ENCODE peak calls at places on chromosome 12, in six cellular contexts. H is right atrium auricular region, Z is mammary epithelial cell, U is H9, P is uterus, V is heart left ventricle. W is an unnamed sample.

GRCh38 chr12:121792607-121793500 is 634 bp downstream of the RHOF start:
- DNase-seq in Z (no peak), V (peak; percentile 62), H (no peak), U (no peak), P (no peak), W (no peak)

GRCh38 chr12:3150820-3151590 is 73.8 kb downstream of the TSPAN9 start:
- DNase-seq in P (no peak), V (peak; percentile 28), H (no peak), Z (no peak), U (peak; percentile 61), W (peak; percentile 47)

GRCh38 chr12:79424109-79424721 is 266.5 kb downstream of the PAWR start:
- DNase-seq in P (no peak), Z (peak; percentile 88), H (no peak), U (no peak), V (no peak), W (peak; percentile 96)

GRCh38 chr12:124745891-124746570 is 117.6 kb downstream of the SCARB1 start:
- DNase-seq in U (peak; percentile 95), P (peak; percentile 95), Z (peak; percentile 77), H (peak; percentile 97), V (peak; percentile 96), W (peak; percentile 97)

GRCh38 chr12:1533205-1533601 is 61.2 kb downstream of the FBXL14 start:
- DNase-seq in P (no peak), U (peak; percentile 17), Z (no peak), H (no peak), V (no peak), W (peak; percentile 42)

GRCh38 chr12:114697246-114697716 is 13.3 kb upstream of the TBX3 start:
- DNase-seq in H (no peak), U (no peak), Z (no peak), V (no peak), P (no peak), W (no peak)

GRCh38 chr12:22539055-22539454 is 5.3 kb downstream of the C2CD5 start:
- DNase-seq in V (no peak), H (no peak), U (no peak), Z (no peak), P (no peak), W (no peak)

GRCh38 chr12:72011374-72011773 is 72.7 kb downstream of the TPH2 start:
- DNase-seq in V (no peak), P (no peak), H (no peak), U (no peak), Z (no peak), W (no peak)

GRCh38 chr12:18502422-18502821 is 235.4 kb downstream of the PLCZ1 start:
- DNase-seq in Z (no peak), V (no peak), U (no peak), P (no peak), H (no peak), W (no peak)

GRCh38 chr12:24561882-24562760 is 386.8 kb downstream of the BCAT1 start:
- DNase-seq in V (peak; percentile 66), H (peak; percentile 73), U (peak; percentile 87), P (peak; percentile 69), Z (peak; percentile 12), W (peak; percentile 59)

GRCh38 chr12:89098390-89099102 is 253.8 kb downstream of the DUSP6 start:
- DNase-seq in H (no peak), U (peak; percentile 89), P (no peak), Z (no peak), V (no peak), W (no peak)

GRCh38 chr12:87960557-87960956 is 68.6 kb downstream of the C12orf50 start:
- DNase-seq in U (no peak), P (no peak), H (no peak), V (no peak), Z (no peak), W (no peak)

GRCh38 chr12:32906407-32907165 is 10.0 kb upstream of the PKP2 start:
- DNase-seq in H (no peak), U (no peak), V (no peak), P (no peak), Z (no peak), W (no peak)

GRCh38 chr12:13241833-13242232 is 45.3 kb downstream of the EMP1 start:
- DNase-seq in V (no peak), P (no peak), H (no peak), U (no peak), Z (peak; percentile 61), W (no peak)

GRCh38 chr12:64039285-64039871 is 182.7 kb downstream of the KICS2 start:
- DNase-seq in H (no peak), Z (peak; percentile 52), P (no peak), U (no peak), V (no peak), W (peak; percentile 24)

GRCh38 chr12:102963796-102964195 is 6.3 kb downstream of the ASCL1 start:
- DNase-seq in V (no peak), H (no peak), U (no peak), P (no peak), Z (no peak), W (no peak)

GRCh38 chr12:102961488-102961801 is 4.0 kb downstream of the ASCL1 start:
- DNase-seq in P (no peak), V (no peak), U (no peak), Z (no peak), H (no peak), W (no peak)

GRCh38 chr12:102962986-102963385 is 5.5 kb downstream of the ASCL1 start:
- DNase-seq in H (no peak), Z (no peak), U (no peak), P (no peak), V (no peak), W (no peak)

GRCh38 chr12:102960766-102961487 is 3.5 kb downstream of the ASCL1 start:
- DNase-seq in H (no peak), V (no peak), Z (no peak), P (no peak), U (peak; percentile 58), W (no peak)

DNA sequence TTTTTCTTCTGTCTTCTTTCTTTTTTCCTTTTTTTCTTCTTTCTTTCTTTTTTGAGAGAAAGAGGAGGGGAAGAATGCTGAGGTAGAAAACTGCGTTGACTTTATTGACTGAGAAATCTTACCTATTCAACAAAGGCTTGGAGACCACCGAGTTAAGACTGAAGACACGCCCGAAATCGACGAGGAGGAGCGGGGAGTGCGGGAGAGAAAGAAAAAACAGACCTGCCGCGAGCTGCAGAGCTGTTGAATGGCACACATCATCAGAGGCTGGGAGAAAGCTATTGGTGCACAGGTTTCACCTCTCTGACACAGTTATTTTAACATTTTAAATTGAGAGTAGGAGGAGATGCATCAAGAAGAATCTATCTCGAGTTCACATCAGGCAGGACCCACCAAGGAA is 5.1 kb downstream of the ASCL1 start:
- DNase-seq in U (no peak), Z (no peak), P (no peak), V (no peak), H (no peak), W (no peak)
- H3K27me3 ChIP-seq in U (peaks cover 84% of the 10 kb centered on the region), Z (peaks cover 61% of the 10 kb centered on the region), P (peaks cover 4% of the 10 kb centered on the region), V (peaks cover 97% of the 10 kb centered on the region), H (peaks cover 11% of the 10 kb centered on the region), W (peaks cover 80% of the 10 kb centered on the region)

DNA sequence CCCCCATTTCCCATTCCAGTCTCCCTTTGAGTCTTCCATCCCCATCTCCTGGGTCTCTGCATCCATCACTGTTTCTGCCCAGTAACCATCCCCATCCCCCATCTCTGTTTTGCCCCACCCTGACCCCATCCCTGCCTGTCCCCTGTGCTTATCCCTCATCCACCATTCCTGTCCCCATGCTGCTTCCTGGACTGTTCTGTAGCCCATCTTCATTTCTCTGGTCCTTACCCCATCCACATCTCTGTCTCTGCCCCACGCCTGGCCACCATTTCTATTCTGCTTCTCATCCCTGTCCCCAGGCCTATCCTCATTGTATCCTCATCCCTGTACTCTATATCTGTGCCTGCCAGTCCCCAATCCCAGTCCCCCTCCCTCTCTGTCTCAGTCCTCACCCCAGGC is 4.2 kb downstream of the NXPH4 start:
- DNase-seq in U (no peak), H (no peak), Z (no peak), P (no peak), V (no peak), W (no peak)
- H3K27me3 ChIP-seq in U (peaks cover 77% of the 10 kb centered on the region), H (peaks cover 36% of the 10 kb centered on the region), Z (peaks cover 12% of the 10 kb centered on the region), P (peaks cover 27% of the 10 kb centered on the region), V (peaks cover 89% of the 10 kb centered on the region), W (peaks cover 7% of the 10 kb centered on the region)

GRCh38 chr12:52946334-52946733 is 2.6 kb upstream of the KRT18 start:
- DNase-seq in V (no peak), P (no peak), Z (peak; percentile 17), U (no peak), H (no peak), W (no peak)

GRCh38 chr12:52945389-52946232 is 3.3 kb upstream of the KRT18 start:
- DNase-seq in P (no peak), Z (peak; percentile 33), V (no peak), H (no peak), U (peak; percentile 96), W (peak; percentile 63)

GRCh38 chr12:52947738-52948423 is 1.0 kb upstream of the KRT18 start:
- DNase-seq in U (peak; percentile 68), Z (no peak), V (no peak), P (no peak), H (no peak), W (no peak)

GRCh38 chr12:52944683-52945388 is 4.1 kb upstream of the KRT18 start:
- DNase-seq in H (no peak), P (no peak), V (no peak), U (no peak), Z (no peak), W (no peak)

DNA sequence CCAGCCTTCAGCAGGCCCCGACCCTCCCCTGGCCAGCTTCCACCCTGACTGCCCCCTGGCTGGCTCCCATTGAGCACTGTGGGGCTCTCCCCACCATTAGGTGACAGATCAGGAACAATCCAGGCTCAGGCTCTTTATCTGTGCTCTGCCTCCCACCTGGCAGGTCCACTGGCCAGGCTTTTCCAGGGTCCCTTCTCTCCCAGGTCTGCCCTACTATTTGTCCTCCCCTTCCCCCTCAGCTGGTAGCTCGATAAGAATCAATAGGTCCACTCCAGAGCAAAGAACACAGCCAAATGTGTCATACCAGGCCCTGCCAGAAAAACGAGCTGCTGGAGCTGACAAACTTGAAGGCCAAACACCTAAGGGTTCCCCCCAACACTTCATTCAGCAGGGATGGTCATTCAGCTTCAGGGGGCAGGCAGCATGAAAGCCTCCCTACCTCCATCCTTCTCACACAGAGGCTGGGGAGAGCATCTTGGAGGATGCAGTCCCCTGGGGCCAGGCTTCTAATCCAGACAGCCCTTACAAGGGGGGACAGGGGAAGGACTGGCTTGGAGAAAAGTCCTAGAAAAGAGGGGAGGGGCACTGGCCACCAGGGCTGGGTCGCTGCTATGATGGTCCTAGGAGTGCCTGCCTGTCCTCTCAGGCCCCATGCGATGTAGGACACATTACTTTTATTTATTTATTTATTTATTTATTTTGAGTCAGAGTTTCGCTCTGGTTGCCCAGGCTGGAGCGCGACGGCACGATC is 1.9 kb upstream of the KRT18 start:
- DNase-seq in Z (no peak), U (peak; percentile 47), H (no peak), V (no peak), P (no peak), W (no peak)
- H3K27me3 ChIP-seq in Z (no peaks in the 10 kb centered on the region), U (no peaks in the 10 kb centered on the region), H (no peaks in the 10 kb centered on the region), V (peaks cover 8% of the 10 kb centered on the region), P (no peaks in the 10 kb centered on the region), W (peaks cover 55% of the 10 kb centered on the region)

DNA sequence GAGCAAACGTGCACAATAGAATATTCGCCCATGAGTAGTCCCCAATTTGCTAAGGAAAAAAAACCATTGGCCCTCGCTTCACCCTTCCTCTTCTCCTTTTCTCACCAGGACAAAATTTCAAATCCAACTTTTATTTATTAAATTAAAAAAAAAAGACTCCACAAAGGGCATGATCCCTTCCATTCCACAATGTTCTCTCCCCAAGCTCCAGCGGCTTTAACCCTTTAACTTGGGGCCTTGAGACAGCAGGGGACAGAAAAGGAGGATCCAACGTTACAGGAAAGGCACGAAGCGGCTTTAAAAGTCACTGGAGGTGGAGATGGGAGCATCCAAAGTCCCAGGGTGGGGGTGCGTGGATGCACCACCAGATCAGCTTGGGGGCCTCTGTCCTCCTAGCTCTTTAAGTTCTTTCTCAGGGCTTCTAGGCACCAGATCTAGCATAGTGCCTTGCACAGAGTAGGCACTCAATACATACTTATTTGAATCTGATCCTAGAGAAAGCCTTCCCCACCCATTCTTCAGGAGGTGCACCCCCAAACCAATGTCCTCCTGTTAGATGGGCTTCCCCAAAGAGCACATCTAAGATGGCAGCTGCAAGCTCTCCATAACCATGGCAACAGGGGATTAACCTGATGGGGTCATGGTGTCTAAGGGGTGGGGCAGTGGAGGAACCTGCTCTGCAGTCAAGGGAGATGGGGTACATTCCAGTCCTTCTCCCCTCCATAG is 5.2 kb upstream of the AAAS start:
- DNase-seq in Z (no peak), H (no peak), U (no peak), V (no peak), P (no peak), W (no peak)
- H3K27me3 ChIP-seq in Z (no peaks in the 10 kb centered on the region), H (no peaks in the 10 kb centered on the region), U (peaks cover 18% of the 10 kb centered on the region), V (no peaks in the 10 kb centered on the region), P (no peaks in the 10 kb centered on the region), W (peaks cover 14% of the 10 kb centered on the region)

W was measured in adipocyte.